ENCODE peak calls at places on chromosomes 6 and 20, in ten cellular contexts. P, Q, T, U, N, B, M, J, K and H are unnamed samples.
A peak's percentile ranks its signal among the peaks of the same experiment; 100 is the strongest.

GRCh38 chr6:11628562-11628961 is 91.0 kb downstream of the TMEM170B start:
- DNase-seq in J (no peak), Q (no peak), K (no peak), T (no peak), M (no peak), P (no peak), U (no peak), B (no peak), N (no peak), H (no peak)

GRCh38 chr6:123588546-123588895 is 48.2 kb downstream of the TRDN start:
- DNase-seq in T (no peak), U (no peak), Q (no peak), N (no peak), P (no peak), B (no peak), K (no peak), M (no peak), J (no peak), H (no peak)

GRCh38 chr6:141610741-141611140 is 522.0 kb upstream of the GJE1 start:
- DNase-seq in Q (no peak), U (no peak), N (no peak), M (no peak), B (peak; percentile 4), J (no peak), P (no peak), T (no peak), K (no peak), H (no peak)

GRCh38 chr20:64148581-64148980 is 15.7 kb upstream of the MYT1 start:
- DNase-seq in N (no peak), M (no peak), K (no peak), Q (no peak), U (no peak), T (no peak), B (no peak), P (no peak), J (no peak), H (no peak)

GRCh38 chr6:163554663-163555062 is 140.1 kb downstream of the QKI start:
- DNase-seq in T (no peak), U (peak; percentile 35), M (peak; percentile 53), B (peak; percentile 19), J (peak; percentile 44), Q (peak; percentile 51), K (peak; percentile 39), P (peak; percentile 71), N (peak; percentile 59), H (peak; percentile 41)

GRCh38 chr20:24443436-24443835 is 26.0 kb upstream of the SYNDIG1 start:
- DNase-seq in T (no peak), B (no peak), U (no peak), K (no peak), P (peak; percentile 15), J (no peak), Q (no peak), N (no peak), M (no peak), H (no peak)

GRCh38 chr6:167827588-167828324 is 1.0 kb downstream of the AFDN start:
- DNase-seq in M (no peak), K (peak; percentile 4), T (no peak), U (peak; percentile 24), J (no peak), N (peak; percentile 61), B (peak; percentile 29), P (peak; percentile 71), Q (peak; percentile 72), H (peak; percentile 26)

GRCh38 chr6:5466459-5466858 is 205.1 kb downstream of the FARS2 start:
- DNase-seq in T (no peak), N (no peak), J (no peak), M (no peak), U (no peak), K (no peak), B (no peak), P (no peak), Q (no peak), H (no peak)

GRCh38 chr6:105322499-105323231 is 80.2 kb downstream of the PREP start:
- DNase-seq in K (no peak), B (no peak), M (no peak), Q (no peak), J (no peak), U (no peak), T (no peak), N (no peak), P (no peak), H (no peak)

GRCh38 chr6:109454483-109455160 is 950 bp downstream of the MICAL1 start:
- DNase-seq in P (peak; percentile 87), U (peak; percentile 88), J (peak; percentile 71), M (peak; percentile 66), B (no peak), K (peak; percentile 50), T (peak; percentile 84), N (peak; percentile 58), Q (peak; percentile 76), H (peak; percentile 56)

GRCh38 chr20:58711266-58712051 is 18.9 kb downstream of the NPEPL1 start:
- DNase-seq in U (no peak), K (no peak), P (peak; percentile 53), J (no peak), Q (peak; percentile 4), N (peak; percentile 16), B (no peak), M (peak; percentile 14), T (no peak), H (no peak)

GRCh38 chr6:16999486-17000436 is 102.1 kb upstream of the STMND1 start:
- DNase-seq in U (no peak), M (no peak), N (no peak), J (no peak), P (no peak), K (no peak), B (peak; percentile 30), T (no peak), Q (no peak), H (no peak)

GRCh38 chr20:23622839-23623343 is 14.9 kb downstream of the CST3 start:
- DNase-seq in K (no peak), U (no peak), M (peak; percentile 87), N (peak; percentile 56), P (no peak), T (no peak), J (no peak), Q (peak; percentile 68), B (peak; percentile 96), H (no peak)